ENCODE peak calls at places on chromosomes 4 and X, in four cellular contexts. W is T-cell, V is HFF-Myc, Q is GM12865. F is an unnamed sample.
A peak's percentile ranks its signal among the peaks of the same experiment; 100 is the strongest.

GRCh38 chr4:48149971-48150370 is 15.9 kb upstream of the TXK start:
- DNase-seq in W (no peak), V (no peak), Q (no peak), F (no peak)

GRCh38 chr4:53967971-53968370 is 96.4 kb downstream of the CHIC2 start:
- DNase-seq in W (no peak), V (no peak), Q (no peak), F (no peak)

GRCh38 chrX:47620303-47620685 is 637 bp upstream of the SYN1 start:
- DNase-seq in W (no peak), V (no peak), Q (no peak), F (no peak)

GRCh38 chrX:14934423-14934822 is 61.2 kb downstream of the MOSPD2 start:
- DNase-seq in W (no peak), V (no peak), Q (no peak), F (no peak)

GRCh38 chr4:107120661-107121060 is 84.5 kb upstream of the DKK2 start:
- DNase-seq in W (no peak), V (no peak), Q (no peak), F (no peak)

GRCh38 chrX:134460861-134461218 is 875 bp downstream of the HPRT1 start:
- DNase-seq in W (no peak), V (no peak), Q (peak; percentile 12), F (no peak)

GRCh38 chr4:176443117-176443516 is 123.4 kb downstream of the SPCS3 start:
- DNase-seq in W (no peak), V (peak; percentile 74), Q (no peak), F (peak; percentile 93)

GRCh38 chr4:5746829-5747745 is 36.1 kb downstream of the EVC start:
- DNase-seq in W (no peak), V (peak; percentile 35), Q (no peak), F (no peak)

GRCh38 chr4:168694669-168695068 is 197.8 kb downstream of the PALLD start:
- DNase-seq in W (no peak), V (no peak), Q (no peak), F (no peak)